ENCODE peak calls at places on chromosomes 7 and 10, in four cellular contexts. P, C, X and M are unnamed samples. For H3K4me1, the result is how much of the 10 kb centered on the place peaks cover.

GRCh38 chr10:3330687-3331086 is 158.1 kb upstream of the PITRM1 start:
- DNase-seq in C (no peak), X (no peak), P (no peak), M (no peak)

GRCh38 chr10:4270116-4270515 is 485.1 kb upstream of the KLF6 start:
- DNase-seq in C (no peak), X (no peak), P (no peak), M (no peak)

GRCh38 chr10:104406715-104407517 is 53.3 kb downstream of the CFAP58 start:
- DNase-seq in C (no peak), P (peak), X (no peak), M (no peak)

GRCh38 chr7:141073641-141074161 is at the start of gene TMEM178B:
- DNase-seq in X (no peak), P (peak), C (no peak), M (no peak)

GRCh38 chr10:32333849-32334248 is 13.1 kb downstream of the EPC1 start:
- DNase-seq in C (no peak), X (no peak), P (no peak), M (no peak)

GRCh38 chr10:30270247-30270646 is 78.8 kb downstream of the MTPAP start:
- DNase-seq in P (no peak), X (no peak), C (no peak), M (no peak)

GRCh38 chr10:131165092-131165491 is 146.4 kb downstream of the TCERG1L start:
- DNase-seq in P (no peak), X (no peak), C (no peak), M (no peak)

GRCh38 chr7:106848851-106849442 is 16.1 kb upstream of the PIK3CG start:
- DNase-seq in P (no peak), C (no peak), X (no peak), M (no peak)

GRCh38 chr7:141317033-141317585 is 234.1 kb upstream of the AGK start:
- DNase-seq in X (no peak), P (no peak), C (no peak), M (no peak)

GRCh38 chr7:27110977-27111752 is 8.7 kb upstream of the HOXA2 start:
- DNase-seq in C (no peak), X (peak), P (no peak), M (peak)

GRCh38 chr7:55164527-55164926 is 145.7 kb downstream of the EGFR start:
- DNase-seq in X (no peak), C (no peak), P (no peak), M (no peak)

GRCh38 chr7:22934473-22935065 is 79.4 kb downstream of the HYCC1 start:
- DNase-seq in C (no peak), P (no peak), X (no peak), M (no peak)

GRCh38 chr7:159166530-159166929 is 21.9 kb upstream of the VIPR2 start:
- DNase-seq in C (no peak), X (no peak), P (no peak), M (no peak)

GRCh38 chr7:101390901-101391301 is 28.2 kb downstream of the COL26A1 start:
- DNase-seq in P (no peak), X (no peak), C (peak), M (peak)

GRCh38 chr10:1157615-1157933 is 101.4 kb downstream of the WDR37 start:
- DNase-seq in X (no peak), C (no peak), P (no peak), M (no peak)

GRCh38 chr10:31036209-31036608 is 4.5 kb upstream of the ZNF438 start:
- DNase-seq in X (no peak), C (no peak), P (no peak), M (no peak)

GRCh38 chr7:114070246-114070645 is 151.4 kb upstream of the PPP1R3A start:
- DNase-seq in P (no peak), C (no peak), X (no peak), M (no peak)

GRCh38 chr10:24944512-24945255 is 7.7 kb downstream of the PRTFDC1 start:
- DNase-seq in C (peak), P (no peak), X (no peak), M (no peak)

GRCh38 chr10:17196573-17196972 is 4.9 kb downstream of the TRDMT1 start:
- DNase-seq in C (no peak), X (no peak), P (no peak), M (no peak)

GRCh38 chr10:132328130-132328529 is 3.9 kb upstream of the LRRC27 start:
- DNase-seq in X (no peak), C (no peak), P (no peak), M (no peak)

GRCh38 chr7:131190146-131190545 is 137.5 kb upstream of the MKLN1 start:
- DNase-seq in C (no peak), X (no peak), P (no peak), M (peak)
- H3K4me1 ChIP-seq in C (under half), X (under half), P (under half), M (under half)

DNA sequence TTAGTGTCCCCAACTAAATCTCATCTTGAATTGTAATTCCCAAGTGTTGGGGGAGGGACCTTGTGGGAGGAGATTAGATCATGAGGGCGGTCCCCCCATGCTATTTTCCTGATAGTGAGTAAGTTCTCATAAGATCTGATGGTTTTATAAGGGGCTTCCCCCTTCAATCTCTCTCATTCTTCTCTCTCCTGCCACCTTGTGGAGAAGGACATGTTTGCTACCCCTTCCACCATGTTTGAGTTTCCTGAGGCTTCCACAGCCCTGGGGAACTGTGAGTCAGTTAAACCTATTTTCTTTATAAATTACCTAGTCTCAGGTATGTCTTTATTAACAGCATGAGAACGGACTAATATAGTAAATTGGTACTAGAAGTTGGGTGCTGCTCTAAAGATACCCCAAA is 365.6 kb downstream of the ANKRD7 start:
- DNase-seq in X (no peak), C (no peak), P (no peak), M (peak)
- TF ChIP-seq CTCF in X (no peak), C (peak), P (no peak), M (peak)

GRCh38 chr10:93757766-93758509 is at the start of gene LGI1:
- DNase-seq in P (no peak), C (no peak), X (no peak), M (no peak)

GRCh38 chr10:93760490-93760889 is 2.8 kb downstream of the LGI1 start:
- DNase-seq in C (no peak), X (no peak), P (no peak), M (no peak)

GRCh38 chr10:93757136-93757535 is 600 bp upstream of the LGI1 start:
- DNase-seq in C (no peak), P (no peak), X (no peak), M (no peak)

GRCh38 chr10:93758510-93758885 is 762 bp downstream of the LGI1 start:
- DNase-seq in P (no peak), C (no peak), X (no peak), M (no peak)

GRCh38 chr10:93758911-93759410 is 1.2 kb downstream of the LGI1 start:
- DNase-seq in C (no peak), X (no peak), P (no peak), M (no peak)
- H3K4me1 ChIP-seq in C (under half), X (under half), P (under half), M (under half)

GRCh38 chr10:117112220-117112619 is 25.9 kb downstream of the VAX1 start:
- DNase-seq in X (no peak), P (no peak), C (no peak), M (peak)
- TF ChIP-seq CTCF in X (no peak), P (no peak), C (no peak), M (peak)

GRCh38 chr10:28677889-28678686 is 767 bp downstream of the BAMBI start:
- DNase-seq in C (peak), X (peak), P (peak), M (peak)

GRCh38 chr10:28676968-28677888 is at the start of gene BAMBI:
- DNase-seq in X (peak), C (peak), P (peak), M (peak)

GRCh38 chr10:28679941-28680752 is 2.8 kb downstream of the BAMBI start:
- DNase-seq in X (no peak), P (peak), C (no peak), M (peak)

GRCh38 chr10:28676297-28676967 is 889 bp upstream of the BAMBI start:
- DNase-seq in C (no peak), X (no peak), P (no peak), M (peak)

GRCh38 chr10:28678687-28679457 is 1.6 kb downstream of the BAMBI start:
- DNase-seq in C (no peak), P (no peak), X (no peak), M (peak)
- H3K4me1 ChIP-seq in C (under half), P (under half), X (under half), M (half or more)

GRCh38 chr7:104862719-104863118 is 151.3 kb upstream of the KMT2E start:
- DNase-seq in X (no peak), C (no peak), P (no peak), M (peak)
- TF ChIP-seq CTCF in X (no peak), C (no peak), P (no peak), M (peak)

GRCh38 chr10:42930516-42931205 is 146.2 kb upstream of the RET start:
- DNase-seq in P (no peak), X (no peak), C (no peak), M (no peak)
- H3K4me1 ChIP-seq in P (under half), X (under half), C (under half), M (under half)

DNA sequence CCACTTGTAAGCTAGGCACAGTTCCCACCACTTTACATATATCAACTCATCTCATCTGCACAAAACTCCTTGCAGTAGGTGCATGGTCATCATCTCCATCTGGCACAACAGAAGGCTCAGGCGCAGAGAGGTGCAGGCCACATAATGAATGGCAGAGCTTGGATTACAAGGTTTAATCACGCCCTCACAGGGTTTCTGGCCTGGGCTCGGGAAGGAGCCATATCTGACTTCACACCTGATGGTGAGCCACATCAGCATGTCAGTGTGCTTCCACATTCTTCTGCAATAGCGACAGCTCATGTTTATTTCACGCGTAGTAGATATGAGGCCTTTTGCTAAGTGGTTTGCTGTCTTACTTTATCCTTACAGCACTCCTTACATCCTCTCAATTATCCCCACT is 650.2 kb downstream of the INHBA start:
- DNase-seq in X (no peak), P (no peak), C (no peak), M (no peak)
- TF ChIP-seq CTCF in X (no peak), P (no peak), C (no peak), M (no peak)

GRCh38 chr7:152869677-152870051 is 110.1 kb downstream of the ACTR3B start:
- DNase-seq in C (no peak), X (no peak), P (no peak), M (no peak)

GRCh38 chr7:152871678-152872060 is 112.1 kb downstream of the ACTR3B start:
- DNase-seq in X (no peak), P (no peak), C (no peak), M (no peak)

GRCh38 chr7:152870106-152870693 is 110.6 kb downstream of the ACTR3B start:
- DNase-seq in C (no peak), P (no peak), X (no peak), M (peak)

GRCh38 chr7:152872061-152872744 is 112.7 kb downstream of the ACTR3B start:
- DNase-seq in C (no peak), P (no peak), X (no peak), M (peak)

DNA sequence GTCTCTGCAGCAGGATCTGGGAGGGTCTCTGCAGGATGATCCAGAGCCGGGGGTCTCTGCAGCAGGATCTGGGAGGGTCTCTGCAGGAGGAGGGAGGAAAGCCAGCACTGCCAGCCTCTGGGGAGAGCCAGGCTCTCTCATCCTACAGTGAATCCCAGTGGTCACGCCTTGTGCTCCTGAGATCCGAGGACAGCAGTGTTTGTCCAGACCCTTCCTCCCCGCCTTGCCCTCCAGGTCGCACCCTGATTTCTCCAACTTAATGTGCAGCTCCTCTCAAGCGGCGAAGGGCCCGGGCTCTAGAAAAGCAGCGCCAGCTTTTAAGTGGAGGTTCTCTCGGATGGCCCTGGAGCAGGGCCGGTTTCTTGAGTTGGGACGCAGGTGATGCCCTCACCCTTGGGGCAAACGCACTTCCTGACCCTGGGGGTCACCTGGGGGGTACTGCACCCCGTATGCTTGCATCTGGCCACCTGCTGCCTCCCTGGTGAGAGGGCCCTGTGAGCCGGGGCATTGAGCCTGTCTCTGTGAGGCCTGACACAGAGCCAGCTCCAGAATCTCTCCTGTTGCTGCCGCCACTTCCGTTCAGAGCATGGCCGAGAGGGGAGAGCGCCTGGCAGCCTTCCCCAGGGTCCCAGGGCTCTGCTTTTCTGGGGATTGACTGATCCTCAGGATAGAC is 111.6 kb downstream of the ACTR3B start:
- DNase-seq in C (no peak), P (no peak), X (no peak), M (peak)
- H3K4me1 ChIP-seq in C (under half), P (under half), X (under half), M (under half)

GRCh38 chr10:133438711-133439273 is 14.4 kb upstream of the SPRN start:
- DNase-seq in C (no peak), P (no peak), X (no peak), M (peak)
- TF ChIP-seq CTCF in C (peak), P (no peak), X (no peak), M (peak)